ENCODE peak calls at places on chromosomes 1 and 21, in five cellular contexts. Q is posterior cingulate gyrus; M is CD8-positive, alpha-beta memory T cell; Z is B cell; N is AG04450. X is an unnamed sample.

GRCh38 chr1:113041569-113042335 is 31.2 kb upstream of the LRIG2 start:
- DNase-seq in Q (no peak), Z (no peak), N (no peak), M (no peak), X (no peak)

GRCh38 chr1:182386980-182387379 is 4.6 kb downstream of the GLUL start:
- DNase-seq in Q (no peak), Z (no peak), N (no peak), M (no peak), X (no peak)

GRCh38 chr1:9687120-9687875 is 35.8 kb downstream of the PIK3CD start:
- DNase-seq in Z (peak), M (peak), Q (no peak), N (peak), X (no peak)

GRCh38 chr21:35926003-35926541 is 134.3 kb downstream of the SETD4 start:
- DNase-seq in Q (no peak), M (no peak), Z (no peak), N (no peak), X (no peak)

GRCh38 chr1:40853113-40853999 is 8.8 kb downstream of the CITED4 start:
- DNase-seq in M (no peak), Q (no peak), Z (no peak), N (no peak), X (no peak)

GRCh38 chr1:235633220-235633540 is 16.4 kb downstream of the GNG4 start:
- DNase-seq in N (no peak), Z (no peak), M (no peak), Q (no peak), X (no peak)

GRCh38 chr21:15293251-15293650 is 228.5 kb upstream of the NRIP1 start:
- DNase-seq in M (no peak), Z (no peak), N (peak), Q (no peak), X (peak)

GRCh38 chr1:29973406-29973805 is 737.1 kb downstream of the PTPRU start:
- DNase-seq in Z (no peak), Q (no peak), M (no peak), N (no peak), X (no peak)

GRCh38 chr1:172322219-172323061 is 98.0 kb upstream of the C1orf105 start:
- DNase-seq in M (no peak), Q (no peak), Z (no peak), N (no peak), X (no peak)

GRCh38 chr1:70714149-70714548 is 303.1 kb downstream of the CTH start:
- DNase-seq in Z (no peak), Q (no peak), M (no peak), N (no peak), X (no peak)

GRCh38 chr1:215056584-215056983 is 26.0 kb upstream of the KCNK2 start:
- DNase-seq in N (no peak), Q (no peak), M (no peak), Z (no peak), X (no peak)

GRCh38 chr1:164779376-164779775 is 220.4 kb downstream of the PBX1 start:
- DNase-seq in N (no peak), Z (no peak), M (no peak), Q (no peak), X (no peak)

GRCh38 chr1:156645058-156645457 is 3.1 kb downstream of the BCAN start:
- DNase-seq in N (no peak), M (no peak), Q (no peak), Z (no peak), X (no peak)

GRCh38 chr1:17184822-17185484 is 20.0 kb upstream of the PADI1 start:
- DNase-seq in Z (no peak), N (no peak), M (no peak), Q (no peak), X (no peak)

GRCh38 chr1:12615916-12616708 is 1.9 kb downstream of the DHRS3 start:
- DNase-seq in M (no peak), Q (no peak), Z (no peak), N (no peak), X (peak)

GRCh38 chr1:111553199-111553598 is 49.8 kb upstream of the ADORA3 start:
- DNase-seq in Z (no peak), Q (no peak), N (peak), M (no peak), X (no peak)

GRCh38 chr1:6274102-6274501 is 13.2 kb upstream of the GPR153 start:
- DNase-seq in M (no peak), Q (no peak), N (no peak), Z (no peak), X (no peak)

GRCh38 chr1:53734650-53735211 is 4.2 kb downstream of the GLIS1 start:
- DNase-seq in Z (no peak), N (peak), Q (no peak), M (no peak), X (no peak)

GRCh38 chr1:238466459-238466858 is 575.7 kb upstream of the ZP4 start:
- DNase-seq in N (no peak), Z (no peak), Q (no peak), M (no peak), X (no peak)

GRCh38 chr1:26744075-26744958 is 43.4 kb upstream of the PIGV start:
- DNase-seq in Q (peak), M (peak), Z (peak), N (peak), X (peak)

GRCh38 chr1:211952299-211952698 is 83.1 kb downstream of the INTS7 start:
- DNase-seq in Z (no peak), M (no peak), Q (no peak), N (no peak), X (no peak)

GRCh38 chr1:159881930-159882839 is 17.8 kb downstream of the CFAP45 start:
- DNase-seq in Z (no peak), N (peak), M (no peak), Q (no peak), X (peak)

GRCh38 chr1:54287176-54287650 is 87.2 kb downstream of the MRPL37 start:
- DNase-seq in Q (peak), M (peak), Z (no peak), N (no peak), X (peak)

GRCh38 chr1:175095978-175096611 is 28.5 kb downstream of the TNN start:
- DNase-seq in M (no peak), Z (no peak), N (no peak), Q (no peak), X (no peak)

GRCh38 chr1:175254190-175254589 is 61.6 kb upstream of the KIAA0040 start:
- DNase-seq in N (no peak), Z (no peak), Q (no peak), M (no peak), X (no peak)

GRCh38 chr1:19450811-19451564 is 34.4 kb downstream of the CAPZB start:
- DNase-seq in M (no peak), N (peak), Q (no peak), Z (no peak), X (peak)

GRCh38 chr1:17010601-17011438 is 908 bp downstream of the ATP13A2 start:
- DNase-seq in M (peak), Q (no peak), Z (peak), N (no peak), X (no peak)

GRCh38 chr1:164748253-164748899 is 189.4 kb downstream of the PBX1 start:
- DNase-seq in M (no peak), Q (no peak), Z (no peak), N (peak), X (peak)

GRCh38 chr1:1858382-1859086 is 32.4 kb downstream of the GNB1 start:
- DNase-seq in Z (no peak), M (peak), N (no peak), Q (peak), X (peak)

GRCh38 chr1:234963180-234963903 is 165.3 kb downstream of the TOMM20 start:
- DNase-seq in N (peak), M (peak), Z (peak), Q (no peak), X (no peak)

GRCh38 chr1:17348593-17349234 is 23.3 kb upstream of the PADI6 start:
- DNase-seq in M (no peak), Z (no peak), Q (no peak), N (no peak), X (no peak)

GRCh38 chr1:89332461-89332860 is 31.4 kb upstream of the GBP6 start:
- DNase-seq in Q (no peak), Z (no peak), N (no peak), M (no peak), X (no peak)

GRCh38 chr1:172658871-172659453 is at the start of gene FASLG:
- DNase-seq in Z (no peak), M (peak), Q (no peak), N (no peak), X (no peak)

GRCh38 chr1:45499415-45499769 is 481 bp downstream of the CCDC163 start:
- DNase-seq in N (no peak), Z (peak), Q (no peak), M (no peak), X (no peak)

GRCh38 chr1:43617011-43617410 is 32.9 kb upstream of the KDM4A start:
- DNase-seq in Z (no peak), Q (no peak), N (no peak), M (no peak), X (no peak)

GRCh38 chr1:1061682-1062363 is 12.3 kb downstream of the RNF223 start:
- DNase-seq in Z (no peak), M (no peak), N (no peak), Q (no peak), X (no peak)

GRCh38 chr1:201709564-201710295 is 119.2 kb upstream of the IPO9 start:
- DNase-seq in N (no peak), M (peak), Q (peak), Z (peak), X (no peak)

GRCh38 chr1:93629101-93630059 is 52.3 kb downstream of the BCAR3 start:
- DNase-seq in M (peak), N (peak), Q (no peak), Z (peak), X (no peak)